ENCODE peak calls at places on chromosomes 13 and 19, in four cellular contexts. N, V, A and H are unnamed samples.
A peak's percentile ranks its signal among the peaks of the same experiment; 100 is the strongest.

GRCh38 chr19:48418317-48419064 is 25.0 kb downstream of the GRIN2D start:
- DNase-seq in V (no peak), A (no peak), N (peak; percentile 60), H (peak; percentile 35)

GRCh38 chr19:1027953-1028902 is 1.8 kb downstream of the CNN2 start:
- DNase-seq in V (peak; percentile 49), A (peak; percentile 82), N (peak; percentile 92), H (peak; percentile 97)

GRCh38 chr19:42488783-42489521 is 39.3 kb downstream of the CEACAM1 start:
- DNase-seq in V (no peak), A (peak; percentile 26), N (no peak), H (no peak)

GRCh38 chr19:41366089-41366488 is 2.1 kb upstream of the B9D2 start:
- DNase-seq in A (no peak), V (no peak), N (peak; percentile 67), H (peak; percentile 48)

GRCh38 chr13:109055850-109056249 is 426.4 kb downstream of the MYO16 start:
- DNase-seq in A (no peak), N (no peak), V (no peak), H (no peak)

GRCh38 chr13:95020298-95020987 is 280.8 kb downstream of the ABCC4 start:
- DNase-seq in N (no peak), V (no peak), A (no peak), H (no peak)

GRCh38 chr19:42250666-42251531 is 4.0 kb downstream of the ERF start:
- DNase-seq in A (peak; percentile 66), N (no peak), V (no peak), H (peak; percentile 64)

GRCh38 chr19:11465605-11466004 is 15.2 kb downstream of the ELAVL3 start:
- DNase-seq in A (no peak), V (no peak), N (peak; percentile 65), H (peak; percentile 82)

GRCh38 chr19:44657211-44657921 is 13.7 kb downstream of the PVR start:
- DNase-seq in A (peak; percentile 71), V (peak; percentile 48), N (peak; percentile 90), H (peak; percentile 80)

GRCh38 chr13:96551540-96551939 is 442.7 kb downstream of the OXGR1 start:
- DNase-seq in N (peak; percentile 17), V (no peak), A (no peak), H (no peak)

GRCh38 chr13:86464193-86464592 is 665.0 kb upstream of the SLITRK6 start:
- DNase-seq in V (no peak), N (peak; percentile 40), A (no peak), H (peak; percentile 6)

GRCh38 chr13:112943309-112944125 is 25.5 kb upstream of the MCF2L start:
- DNase-seq in V (peak; percentile 7), N (peak; percentile 72), A (peak; percentile 68), H (peak; percentile 89)

GRCh38 chr13:26628706-26629105 is 71.2 kb downstream of the WASF3 start:
- DNase-seq in A (no peak), V (no peak), N (peak; percentile 42), H (peak; percentile 25)

GRCh38 chr13:97810152-97810551 is 143.3 kb upstream of the IPO5 start:
- DNase-seq in A (no peak), V (no peak), N (peak; percentile 34), H (no peak)

DNA sequence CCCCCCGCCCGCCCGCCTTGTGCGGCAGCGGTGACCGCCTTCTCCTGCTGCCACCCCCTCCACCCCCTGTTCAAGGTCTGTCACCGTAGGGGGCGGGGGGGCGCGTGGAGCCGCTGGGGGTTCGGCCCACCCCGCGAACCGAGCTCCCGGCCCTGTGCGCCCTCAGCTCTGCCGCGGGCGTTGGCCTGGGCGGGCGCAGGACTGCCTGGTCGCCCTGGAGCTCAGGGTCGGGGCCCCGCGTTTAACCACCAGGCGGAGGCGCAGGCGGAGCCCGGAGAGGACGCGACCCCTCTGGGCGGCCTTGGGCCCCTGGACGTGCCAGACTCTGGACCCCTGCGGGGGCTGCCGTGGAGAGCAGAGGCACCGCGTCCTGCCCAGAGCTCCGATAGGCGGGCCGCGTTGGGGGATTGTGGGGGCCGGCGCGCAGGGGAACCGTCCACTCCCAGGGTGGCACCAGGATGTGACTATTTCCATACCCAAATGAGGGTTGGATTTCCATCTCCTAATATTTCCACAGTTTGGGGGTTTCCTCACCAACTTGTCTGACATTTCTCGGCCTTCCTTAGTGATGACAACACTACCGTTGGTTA is 13.0 kb upstream of the USP29 start:
- DNase-seq in N (peak; percentile 33), A (no peak), V (no peak), H (no peak)
- H3K4me3 ChIP-seq in N (peak overlapping the region; percentile 44), A (no peak overlapping the region), V (no peak overlapping the region), H (no peak overlapping the region)

GRCh38 chr19:13100031-13100588 is 2.5 kb downstream of the LYL1 start:
- DNase-seq in V (peak; percentile 43), A (no peak), N (no peak), H (no peak)

GRCh38 chr19:13099073-13099999 is 3.3 kb downstream of the LYL1 start:
- DNase-seq in N (peak; percentile 87), A (no peak), V (peak; percentile 73), H (peak; percentile 90)

GRCh38 chr19:13097331-13098258 is 5.1 kb downstream of the LYL1 start:
- DNase-seq in V (no peak), A (no peak), N (peak; percentile 40), H (peak; percentile 81)

GRCh38 chr19:13096968-13097330 is 5.7 kb downstream of the LYL1 start:
- DNase-seq in V (no peak), A (no peak), N (no peak), H (no peak)

DNA sequence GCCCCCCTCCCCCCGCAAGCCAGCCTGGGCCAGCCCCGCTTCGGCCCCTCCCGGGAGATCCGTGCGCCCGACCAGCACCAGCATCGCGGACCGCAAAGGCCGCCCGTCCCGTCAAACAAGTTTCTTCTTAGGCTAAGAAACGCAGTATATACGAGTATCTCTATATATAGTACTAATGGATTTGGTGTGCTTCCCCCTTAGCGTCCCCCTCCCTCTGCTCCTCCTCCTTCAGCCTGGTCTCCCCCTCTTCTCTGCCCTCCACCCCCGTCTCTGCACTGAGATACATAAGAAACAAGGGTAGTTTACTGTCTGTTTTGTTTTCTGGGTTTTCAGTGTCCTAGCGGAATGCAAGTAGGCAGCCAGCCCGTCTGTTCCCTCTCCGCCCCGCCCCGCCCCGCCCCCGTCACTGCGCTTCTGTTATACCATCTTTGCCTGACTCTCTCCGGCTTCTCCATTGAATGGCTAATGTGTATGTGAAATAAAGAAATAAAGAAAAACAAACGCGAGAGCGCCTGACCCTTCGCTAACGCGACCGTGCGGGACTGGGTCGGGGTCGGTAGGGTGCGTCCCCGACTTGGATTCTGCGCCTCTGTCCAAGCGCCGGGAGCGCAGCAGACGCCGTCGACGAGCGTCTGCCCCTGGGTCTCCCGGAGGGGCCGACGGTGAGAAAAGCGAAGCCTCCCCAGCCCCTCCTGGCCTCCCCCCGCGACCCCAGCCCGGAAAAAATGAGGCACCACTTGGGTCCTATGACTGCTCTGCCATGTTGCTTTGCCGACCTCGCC is 4.2 kb downstream of the LYL1 start:
- DNase-seq in V (no peak), N (peak; percentile 72), A (no peak), H (peak; percentile 84)
- H3K27me3 ChIP-seq in V (peaks cover 17% of the 10 kb centered on the region), N (peaks cover 84% of the 10 kb centered on the region), A (no peaks in the 10 kb centered on the region), H (peaks cover 72% of the 10 kb centered on the region)

GRCh38 chr19:49684983-49685553 is 4.3 kb upstream of the ADM5 start:
- DNase-seq in A (no peak), V (no peak), N (no peak), H (peak; percentile 51)
- H3K36me3 ChIP-seq in A (peaks cover 6% of the 10 kb centered on the region), V (peaks cover 15% of the 10 kb centered on the region), N (peaks cover 44% of the 10 kb centered on the region), H (peaks cover 36% of the 10 kb centered on the region)

GRCh38 chr19:54188224-54188871 is 1.0 kb downstream of the MBOAT7 start:
- DNase-seq in N (peak; percentile 45), A (peak; percentile 44), V (no peak), H (peak; percentile 67)

GRCh38 chr19:54189668-54190502 is 505 bp upstream of the MBOAT7 start:
- DNase-seq in A (peak; percentile 100), N (peak; percentile 100), V (peak; percentile 100), H (peak; percentile 97)

GRCh38 chr19:54186351-54186750 is 3.0 kb downstream of the MBOAT7 start:
- DNase-seq in V (no peak), N (no peak), A (peak; percentile 38), H (peak; percentile 6)

GRCh38 chr19:54189020-54189667 is at the start of gene MBOAT7:
- DNase-seq in V (no peak), N (no peak), A (no peak), H (no peak)

DNA sequence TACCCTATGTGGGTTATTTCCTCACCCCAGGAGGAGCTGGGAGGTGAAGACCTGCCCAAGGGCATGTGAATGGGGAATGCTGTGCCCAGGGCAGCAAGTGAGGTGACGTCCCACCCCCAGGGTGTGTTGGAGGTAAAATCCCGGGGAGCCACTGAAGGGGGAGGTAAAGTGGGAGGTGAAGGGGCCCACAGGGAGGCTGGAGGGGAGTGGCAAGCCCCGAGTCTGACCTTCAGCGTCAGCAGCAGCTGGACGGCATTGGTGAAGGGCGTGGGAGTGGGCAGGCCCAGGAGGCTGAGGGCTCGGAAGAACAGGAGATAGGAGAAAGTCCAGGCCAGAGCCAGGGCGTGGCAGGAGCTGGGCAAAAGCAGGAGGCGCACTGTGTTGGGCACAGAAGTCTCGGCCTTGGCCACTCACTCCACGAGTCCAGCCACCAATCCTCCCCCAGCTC is 2.4 kb downstream of the MBOAT7 start:
- DNase-seq in N (no peak), A (peak; percentile 80), V (no peak), H (peak; percentile 4)
- H3K4me3 ChIP-seq in N (no peak overlapping the region), A (no peak overlapping the region), V (no peak overlapping the region), H (no peak overlapping the region)

DNA sequence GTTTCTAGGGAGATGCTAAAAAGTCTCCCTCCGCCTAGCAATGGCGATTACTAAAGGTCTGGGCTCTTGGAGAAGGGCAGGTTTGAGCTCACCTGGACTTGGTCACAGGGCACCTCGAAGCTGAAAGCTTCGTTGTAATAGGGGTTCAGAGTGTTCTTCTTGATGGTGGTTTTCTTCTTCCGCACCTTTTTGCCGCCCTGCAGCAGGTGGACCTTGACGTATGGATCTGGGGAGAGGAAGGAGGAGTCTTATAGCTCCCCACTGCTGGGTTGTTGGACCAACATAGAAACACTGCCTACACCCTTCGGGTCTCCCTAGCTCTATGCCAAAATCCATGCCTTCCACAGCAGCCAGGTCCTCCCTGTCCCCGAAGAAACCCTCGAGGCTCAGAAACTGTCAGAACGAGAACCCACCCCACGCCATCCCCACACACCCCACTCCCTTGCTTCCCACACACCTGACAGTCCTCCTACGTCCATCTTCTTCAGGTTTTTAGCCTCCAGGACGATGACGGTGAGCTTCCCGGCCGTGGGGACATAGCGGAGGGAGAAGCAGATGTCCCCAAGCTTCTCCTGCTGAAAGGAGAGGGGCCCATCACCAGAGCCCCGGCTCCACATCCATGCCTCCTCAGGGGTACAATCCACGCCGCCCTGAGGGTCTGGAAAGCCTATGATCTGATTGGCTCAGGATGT is 5.5 kb downstream of the SYT5 start:
- DNase-seq in N (no peak), A (no peak), V (no peak), H (no peak)
- H3K27me3 ChIP-seq in N (peaks cover 64% of the 10 kb centered on the region), A (peaks cover 14% of the 10 kb centered on the region), V (peaks cover 70% of the 10 kb centered on the region), H (peaks cover 70% of the 10 kb centered on the region)